ENCODE peak calls at places on chromosomes 5 and 9, in ten cellular contexts. One of them, this sample, is unnamed.
A peak's percentile ranks its signal among the peaks of the same experiment; 100 is the strongest.

GRCh38 chr5:102975457-102976182 is 144.3 kb downstream of the GIN1 start:
- DNase-seq in mesothelial cell of epicardium: no peak
- DNase-seq in colonic mucosa: no peak
- DNase-seq in amniotic stem cell: no peak
- DNase-seq in EH: peak; percentile 81
- DNase-seq in posterior vena cava: no peak
- DNase-seq in IMR-90: peak; percentile 89
- DNase-seq in D721Med: no peak
- DNase-seq in OCI-LY7: no peak
- DNase-seq in adrenal gland: no peak
- DNase-seq in this sample: no peak

GRCh38 chr5:109900453-109900852 is 210.7 kb downstream of the MAN2A1 start:
- DNase-seq in mesothelial cell of epicardium: no peak
- DNase-seq in colonic mucosa: no peak
- DNase-seq in amniotic stem cell: no peak
- DNase-seq in EH: no peak
- DNase-seq in posterior vena cava: no peak
- DNase-seq in IMR-90: no peak
- DNase-seq in D721Med: no peak
- DNase-seq in OCI-LY7: no peak
- DNase-seq in adrenal gland: no peak
- DNase-seq in this sample: no peak

GRCh38 chr5:83368835-83369234 is 102.7 kb upstream of the VCAN start:
- DNase-seq in mesothelial cell of epicardium: no peak
- DNase-seq in colonic mucosa: no peak
- DNase-seq in amniotic stem cell: no peak
- DNase-seq in EH: peak; percentile 42
- DNase-seq in posterior vena cava: no peak
- DNase-seq in IMR-90: no peak
- DNase-seq in D721Med: no peak
- DNase-seq in OCI-LY7: no peak
- DNase-seq in adrenal gland: no peak
- DNase-seq in this sample: no peak

GRCh38 chr9:106862946-106863740 is at the start of gene ZNF462:
- DNase-seq in mesothelial cell of epicardium: peak; percentile 60
- DNase-seq in colonic mucosa: peak; percentile 81
- DNase-seq in amniotic stem cell: peak; percentile 51
- DNase-seq in EH: peak; percentile 67
- DNase-seq in posterior vena cava: peak; percentile 79
- DNase-seq in IMR-90: peak; percentile 79
- DNase-seq in D721Med: no peak
- DNase-seq in OCI-LY7: peak; percentile 2
- DNase-seq in adrenal gland: peak; percentile 79
- DNase-seq in this sample: no peak

GRCh38 chr9:68914751-68915150 is 99.2 kb downstream of the PRKACG start:
- DNase-seq in mesothelial cell of epicardium: no peak
- DNase-seq in colonic mucosa: no peak
- DNase-seq in amniotic stem cell: no peak
- DNase-seq in EH: no peak
- DNase-seq in posterior vena cava: no peak
- DNase-seq in IMR-90: no peak
- DNase-seq in D721Med: no peak
- DNase-seq in OCI-LY7: no peak
- DNase-seq in adrenal gland: no peak
- DNase-seq in this sample: no peak

GRCh38 chr9:16060457-16061129 is 507.8 kb downstream of the CCDC171 start:
- DNase-seq in mesothelial cell of epicardium: no peak
- DNase-seq in colonic mucosa: no peak
- DNase-seq in amniotic stem cell: no peak
- DNase-seq in EH: no peak
- DNase-seq in posterior vena cava: no peak
- DNase-seq in IMR-90: no peak
- DNase-seq in D721Med: no peak
- DNase-seq in OCI-LY7: no peak
- DNase-seq in adrenal gland: no peak
- DNase-seq in this sample: no peak

GRCh38 chr5:78677777-78678668 is 29.5 kb upstream of the LHFPL2 start:
- DNase-seq in mesothelial cell of epicardium: no peak
- DNase-seq in colonic mucosa: peak; percentile 50
- DNase-seq in amniotic stem cell: peak; percentile 44
- DNase-seq in EH: peak; percentile 96
- DNase-seq in posterior vena cava: peak; percentile 87
- DNase-seq in IMR-90: peak; percentile 98
- DNase-seq in D721Med: no peak
- DNase-seq in OCI-LY7: no peak
- DNase-seq in adrenal gland: peak; percentile 24
- DNase-seq in this sample: no peak

GRCh38 chr9:20355022-20355421 is 267.3 kb downstream of the MLLT3 start:
- DNase-seq in mesothelial cell of epicardium: no peak
- DNase-seq in colonic mucosa: no peak
- DNase-seq in amniotic stem cell: peak; percentile 65
- DNase-seq in EH: peak; percentile 90
- DNase-seq in posterior vena cava: no peak
- DNase-seq in IMR-90: peak; percentile 92
- DNase-seq in D721Med: no peak
- DNase-seq in OCI-LY7: no peak
- DNase-seq in adrenal gland: no peak
- DNase-seq in this sample: no peak

GRCh38 chr9:107948601-107949000 is 459.0 kb upstream of the KLF4 start:
- DNase-seq in mesothelial cell of epicardium: no peak
- DNase-seq in colonic mucosa: no peak
- DNase-seq in amniotic stem cell: no peak
- DNase-seq in EH: peak; percentile 30
- DNase-seq in posterior vena cava: no peak
- DNase-seq in IMR-90: no peak
- DNase-seq in D721Med: no peak
- DNase-seq in OCI-LY7: no peak
- DNase-seq in adrenal gland: no peak
- DNase-seq in this sample: no peak

GRCh38 chr5:1008451-1009358 is at the start of gene NKD2:
- DNase-seq in mesothelial cell of epicardium: peak; percentile 79
- DNase-seq in colonic mucosa: peak; percentile 20
- DNase-seq in amniotic stem cell: no peak
- DNase-seq in EH: no peak
- DNase-seq in posterior vena cava: peak; percentile 76
- DNase-seq in IMR-90: no peak
- DNase-seq in D721Med: peak; percentile 94
- DNase-seq in OCI-LY7: peak; percentile 50
- DNase-seq in adrenal gland: peak; percentile 20
- DNase-seq in this sample: no peak

GRCh38 chr5:136164226-136164625 is 28.7 kb downstream of the SMIM32 start:
- DNase-seq in mesothelial cell of epicardium: no peak
- DNase-seq in colonic mucosa: no peak
- DNase-seq in amniotic stem cell: no peak
- DNase-seq in EH: no peak
- DNase-seq in posterior vena cava: no peak
- DNase-seq in IMR-90: no peak
- DNase-seq in D721Med: no peak
- DNase-seq in OCI-LY7: peak; percentile 80
- DNase-seq in adrenal gland: no peak
- DNase-seq in this sample: no peak

This sample was measured in CD4-positive, alpha-beta T cell.